ENCODE peak calls at places on chromosome 13, in seven cellular contexts. D, V, G, H, F, Q and Y are unnamed samples.

GRCh38 chr13:97422118-97423054 is 11.6 kb upstream of the RAP2A start:
- DNase-seq in D (no peak), V (no peak), G (no peak), H (no peak), F (no peak), Q (no peak), Y (peak)

GRCh38 chr13:29676941-29677452 is 81.5 kb upstream of the SLC7A1 start:
- DNase-seq in D (no peak), V (no peak), G (peak), H (no peak), F (no peak), Q (no peak), Y (no peak)

GRCh38 chr13:74839656-74840055 is 642.3 kb downstream of the TBC1D4 start:
- DNase-seq in D (no peak), V (no peak), G (no peak), H (no peak), F (no peak), Q (no peak), Y (peak)

GRCh38 chr13:29844441-29844840 is 6.0 kb downstream of the UBL3 start:
- DNase-seq in D (no peak), V (no peak), G (no peak), H (no peak), F (no peak), Q (no peak), Y (no peak)

GRCh38 chr13:110238795-110239194 is 68.2 kb downstream of the COL4A1 start:
- DNase-seq in D (no peak), V (no peak), G (no peak), H (no peak), F (no peak), Q (no peak), Y (no peak)

GRCh38 chr13:76903544-76904162 is 17.4 kb upstream of the KCTD12 start:
- DNase-seq in D (peak), V (peak), G (peak), H (peak), F (peak), Q (no peak), Y (peak)

GRCh38 chr13:99063178-99063577 is 85.3 kb upstream of the DOCK9 start:
- DNase-seq in D (no peak), V (no peak), G (no peak), H (no peak), F (no peak), Q (no peak), Y (no peak)

GRCh38 chr13:99303863-99304521 is 3.2 kb downstream of the GPR183 start:
- DNase-seq in D (no peak), V (no peak), G (no peak), H (peak), F (no peak), Q (peak), Y (no peak)

GRCh38 chr13:66965146-66965545 is 265.0 kb downstream of the PCDH9 start:
- DNase-seq in D (no peak), V (no peak), G (no peak), H (no peak), F (no peak), Q (no peak), Y (no peak)

GRCh38 chr13:49439609-49440008 is 4.3 kb downstream of the CAB39L start:
- DNase-seq in D (no peak), V (no peak), G (peak), H (no peak), F (no peak), Q (no peak), Y (no peak)

GRCh38 chr13:111577429-111577828 is 257.0 kb downstream of the TEX29 start:
- DNase-seq in D (no peak), V (no peak), G (peak), H (no peak), F (no peak), Q (no peak), Y (no peak)

GRCh38 chr13:99916366-99917103 is 55.0 kb downstream of the ZIC5 start:
- DNase-seq in D (peak), V (no peak), G (peak), H (peak), F (no peak), Q (no peak), Y (peak)

GRCh38 chr13:107554355-107554905 is 660.9 kb downstream of the LIG4 start:
- DNase-seq in D (no peak), V (no peak), G (no peak), H (no peak), F (no peak), Q (no peak), Y (no peak)

GRCh38 chr13:72850959-72851677 is 69.2 kb downstream of the PIBF1 start:
- DNase-seq in D (no peak), V (no peak), G (no peak), H (no peak), F (no peak), Q (peak), Y (peak)

GRCh38 chr13:64480206-64480605 is 2749.9 kb downstream of the PCDH9 start:
- DNase-seq in D (no peak), V (no peak), G (no peak), H (no peak), F (no peak), Q (no peak), Y (no peak)

GRCh38 chr13:70835349-70835748 is 727.1 kb upstream of the KLHL1 start:
- DNase-seq in D (no peak), V (no peak), G (no peak), H (no peak), F (no peak), Q (no peak), Y (no peak)

GRCh38 chr13:49584771-49585182 is 581 bp downstream of the RCBTB1 start:
- DNase-seq in D (no peak), V (no peak), G (peak), H (no peak), F (no peak), Q (no peak), Y (no peak)

GRCh38 chr13:39777527-39778061 is 122.1 kb downstream of the COG6 start:
- DNase-seq in D (no peak), V (no peak), G (peak), H (peak), F (no peak), Q (no peak), Y (peak)

GRCh38 chr13:61463027-61463426 is 47.4 kb upstream of the PCDH20 start:
- DNase-seq in D (no peak), V (no peak), G (peak), H (no peak), F (no peak), Q (no peak), Y (no peak)

GRCh38 chr13:94188173-94188869 is 291.2 kb downstream of the DCT start:
- DNase-seq in D (no peak), V (no peak), G (no peak), H (no peak), F (no peak), Q (no peak), Y (peak)

GRCh38 chr13:114286808-114287207 is 5.4 kb downstream of the UPF3A start:
- DNase-seq in D (no peak), V (no peak), G (no peak), H (no peak), F (no peak), Q (no peak), Y (peak)

GRCh38 chr13:25037057-25037813 is 58.7 kb upstream of the PABPC3 start:
- DNase-seq in D (peak), V (no peak), G (peak), H (peak), F (peak), Q (no peak), Y (peak)

GRCh38 chr13:59982631-59983382 is 180.9 kb downstream of the DIAPH3 start:
- DNase-seq in D (no peak), V (no peak), G (no peak), H (no peak), F (no peak), Q (no peak), Y (peak)

GRCh38 chr13:29901714-29902631 is 51.6 kb upstream of the UBL3 start:
- DNase-seq in D (no peak), V (peak), G (no peak), H (peak), F (no peak), Q (no peak), Y (peak)

GRCh38 chr13:49225358-49226042 is 5.4 kb downstream of the MLNR start:
- DNase-seq in D (no peak), V (no peak), G (no peak), H (no peak), F (peak), Q (no peak), Y (peak)

GRCh38 chr13:63942372-63942771 is 2526.7 kb upstream of the PCDH20 start:
- DNase-seq in D (no peak), V (no peak), G (no peak), H (no peak), F (no peak), Q (no peak), Y (no peak)

GRCh38 chr13:28012383-28012782 is 23.9 kb upstream of the URAD start:
- DNase-seq in D (no peak), V (no peak), G (no peak), H (no peak), F (no peak), Q (no peak), Y (no peak)

GRCh38 chr13:21670006-21670882 is 629 bp upstream of the FGF9 start:
- DNase-seq in D (no peak), V (no peak), G (peak), H (peak), F (peak), Q (peak), Y (peak)

GRCh38 chr13:47858678-47859050 is 142.4 kb downstream of the SUCLA2 start:
- DNase-seq in D (no peak), V (no peak), G (no peak), H (no peak), F (no peak), Q (no peak), Y (peak)

GRCh38 chr13:22927008-22927393 is 253.8 kb upstream of the SGCG start:
- DNase-seq in D (no peak), V (no peak), G (peak), H (no peak), F (no peak), Q (no peak), Y (no peak)